ENCODE peak calls at places on chromosomes 4 and X, in seven cellular contexts. One of them, this sample, is unnamed.

GRCh38 chrX:41664307-41665299 is 24.2 kb upstream of the GPR34 start:
- DNase-seq in breast epithelium: no peak
- DNase-seq in stimulated activated CD8-positive, alpha-beta memory T cell treated with anti-CD3 and anti-CD28 coated beads, Interleukin-2, amount 100 ng/mL, for 48 hours: no peak
- DNase-seq in activated CD4-positive, alpha-beta T cell treated with anti-CD3 and anti-CD28 coated beads, Interleukin-2, amount 10 ng/mL, durations not matched to agents 7 days and 5 days: no peak
- DNase-seq in ACHN: no peak
- DNase-seq in ovary: no peak
- DNase-seq in astrocyte: no peak
- DNase-seq in this sample: no peak

GRCh38 chrX:119206203-119206602 is 29.9 kb upstream of the PGRMC1 start:
- DNase-seq in breast epithelium: no peak
- DNase-seq in stimulated activated CD8-positive, alpha-beta memory T cell treated with anti-CD3 and anti-CD28 coated beads, Interleukin-2, amount 100 ng/mL, for 48 hours: no peak
- DNase-seq in activated CD4-positive, alpha-beta T cell treated with anti-CD3 and anti-CD28 coated beads, Interleukin-2, amount 10 ng/mL, durations not matched to agents 7 days and 5 days: no peak
- DNase-seq in ACHN: no peak
- DNase-seq in ovary: no peak
- DNase-seq in astrocyte: no peak
- DNase-seq in this sample: no peak

GRCh38 chr4:10747186-10747585 is 62.6 kb upstream of the CLNK start:
- DNase-seq in breast epithelium: no peak
- DNase-seq in stimulated activated CD8-positive, alpha-beta memory T cell treated with anti-CD3 and anti-CD28 coated beads, Interleukin-2, amount 100 ng/mL, for 48 hours: no peak
- DNase-seq in activated CD4-positive, alpha-beta T cell treated with anti-CD3 and anti-CD28 coated beads, Interleukin-2, amount 10 ng/mL, durations not matched to agents 7 days and 5 days: no peak
- DNase-seq in ACHN: no peak
- DNase-seq in ovary: no peak
- DNase-seq in astrocyte: no peak
- DNase-seq in this sample: peak; percentile 5

GRCh38 chr4:101953949-101954348 is 163.4 kb downstream of the BANK1 start:
- DNase-seq in breast epithelium: no peak
- DNase-seq in stimulated activated CD8-positive, alpha-beta memory T cell treated with anti-CD3 and anti-CD28 coated beads, Interleukin-2, amount 100 ng/mL, for 48 hours: no peak
- DNase-seq in activated CD4-positive, alpha-beta T cell treated with anti-CD3 and anti-CD28 coated beads, Interleukin-2, amount 10 ng/mL, durations not matched to agents 7 days and 5 days: no peak
- DNase-seq in ACHN: peak; percentile 83
- DNase-seq in ovary: no peak
- DNase-seq in astrocyte: peak; percentile 73
- DNase-seq in this sample: no peak

GRCh38 chrX:24981030-24981429 is 34.7 kb downstream of the ARX start:
- DNase-seq in breast epithelium: no peak
- DNase-seq in stimulated activated CD8-positive, alpha-beta memory T cell treated with anti-CD3 and anti-CD28 coated beads, Interleukin-2, amount 100 ng/mL, for 48 hours: no peak
- DNase-seq in activated CD4-positive, alpha-beta T cell treated with anti-CD3 and anti-CD28 coated beads, Interleukin-2, amount 10 ng/mL, durations not matched to agents 7 days and 5 days: no peak
- DNase-seq in ACHN: no peak
- DNase-seq in ovary: no peak
- DNase-seq in astrocyte: no peak
- DNase-seq in this sample: no peak

GRCh38 chr4:176548571-176548970 is 228.8 kb downstream of the SPCS3 start:
- DNase-seq in breast epithelium: no peak
- DNase-seq in stimulated activated CD8-positive, alpha-beta memory T cell treated with anti-CD3 and anti-CD28 coated beads, Interleukin-2, amount 100 ng/mL, for 48 hours: no peak
- DNase-seq in activated CD4-positive, alpha-beta T cell treated with anti-CD3 and anti-CD28 coated beads, Interleukin-2, amount 10 ng/mL, durations not matched to agents 7 days and 5 days: no peak
- DNase-seq in ACHN: no peak
- DNase-seq in ovary: no peak
- DNase-seq in astrocyte: peak; percentile 80
- DNase-seq in this sample: no peak

GRCh38 chrX:139559383-139560042 is 29.0 kb downstream of the F9 start:
- DNase-seq in breast epithelium: no peak
- DNase-seq in stimulated activated CD8-positive, alpha-beta memory T cell treated with anti-CD3 and anti-CD28 coated beads, Interleukin-2, amount 100 ng/mL, for 48 hours: no peak
- DNase-seq in activated CD4-positive, alpha-beta T cell treated with anti-CD3 and anti-CD28 coated beads, Interleukin-2, amount 10 ng/mL, durations not matched to agents 7 days and 5 days: peak; percentile 30
- DNase-seq in ACHN: peak; percentile 52
- DNase-seq in ovary: no peak
- DNase-seq in astrocyte: peak; percentile 34
- DNase-seq in this sample: no peak

GRCh38 chrX:133681416-133681815 is 266.1 kb upstream of the GPC4 start:
- DNase-seq in breast epithelium: no peak
- DNase-seq in stimulated activated CD8-positive, alpha-beta memory T cell treated with anti-CD3 and anti-CD28 coated beads, Interleukin-2, amount 100 ng/mL, for 48 hours: no peak
- DNase-seq in activated CD4-positive, alpha-beta T cell treated with anti-CD3 and anti-CD28 coated beads, Interleukin-2, amount 10 ng/mL, durations not matched to agents 7 days and 5 days: no peak
- DNase-seq in ACHN: no peak
- DNase-seq in ovary: no peak
- DNase-seq in astrocyte: no peak
- DNase-seq in this sample: no peak

GRCh38 chr4:73345399-73345975 is 58.6 kb upstream of the ALB start:
- DNase-seq in breast epithelium: no peak
- DNase-seq in stimulated activated CD8-positive, alpha-beta memory T cell treated with anti-CD3 and anti-CD28 coated beads, Interleukin-2, amount 100 ng/mL, for 48 hours: no peak
- DNase-seq in activated CD4-positive, alpha-beta T cell treated with anti-CD3 and anti-CD28 coated beads, Interleukin-2, amount 10 ng/mL, durations not matched to agents 7 days and 5 days: no peak
- DNase-seq in ACHN: peak; percentile 28
- DNase-seq in ovary: no peak
- DNase-seq in astrocyte: no peak
- DNase-seq in this sample: no peak